ENCODE peak calls at places on chromosomes 6 and 20, in six cellular contexts. K is RCC 7860, L is T-helper 1 cell, F is hypothalamus, Q is foreskin fibroblast, B is endothelial cell. Y is an unnamed sample.

GRCh38 chr6:165701564-165702354 is 38.7 kb upstream of the PDE10A start:
- DNase-seq in B (no peak), K (peak; percentile 92), L (no peak), F (no peak), Q (no peak), Y (peak; percentile 82)

GRCh38 chr6:42690151-42690702 is 32.2 kb downstream of the PRPH2 start:
- DNase-seq in L (no peak), B (no peak), Q (peak; percentile 30), K (no peak), F (no peak), Y (no peak)

GRCh38 chr20:64266988-64267387 is 11.4 kb downstream of the PCMTD2 start:
- DNase-seq in B (no peak), Q (no peak), K (no peak), L (no peak), F (no peak), Y (no peak)

GRCh38 chr6:15417811-15418210 is 171.9 kb downstream of the JARID2 start:
- DNase-seq in F (no peak), K (peak; percentile 89), Q (no peak), B (no peak), L (no peak), Y (no peak)

GRCh38 chr20:63686492-63687321 is 9.7 kb upstream of the TNFRSF6B start:
- DNase-seq in K (peak; percentile 91), F (no peak), L (no peak), Q (peak; percentile 73), B (no peak), Y (no peak)

GRCh38 chr6:56775498-56776166 is 132.9 kb upstream of the DST start:
- DNase-seq in F (no peak), Q (no peak), L (no peak), K (no peak), B (no peak), Y (no peak)

GRCh38 chr6:118354641-118355040 is 193.5 kb upstream of the PLN start:
- DNase-seq in K (no peak), F (no peak), Q (no peak), L (no peak), B (no peak), Y (no peak)

GRCh38 chr6:110368268-110368667 is 10.1 kb upstream of the METTL24 start:
- DNase-seq in K (no peak), F (no peak), L (no peak), Q (no peak), B (no peak), Y (no peak)

GRCh38 chr6:125316621-125317020 is 14.9 kb upstream of the HDDC2 start:
- DNase-seq in L (no peak), Q (no peak), F (peak; percentile 22), B (no peak), K (no peak), Y (no peak)

GRCh38 chr20:57654363-57654997 is 34.3 kb upstream of the ZBP1 start:
- DNase-seq in B (peak; percentile 62), L (peak; percentile 36), Q (peak; percentile 38), F (no peak), K (peak; percentile 20), Y (peak; percentile 32)

GRCh38 chr6:44081753-44082152 is 45.5 kb downstream of the MRPL14 start:
- DNase-seq in B (no peak), F (no peak), K (no peak), L (no peak), Q (no peak), Y (no peak)

GRCh38 chr6:163573503-163574179 is 159.1 kb downstream of the QKI start:
- DNase-seq in K (no peak), B (no peak), Q (no peak), F (no peak), L (no peak), Y (no peak)